ENCODE peak calls at places on chromosomes 13 and 19, in eight cellular contexts. W is activated naive CD8-positive, alpha-beta T cell treated with anti-CD3 and anti-CD28 coated beads, Interleukin-2, amount 50 U/mL, for 24 hours; T is AG08395; X is AG04450; D is iris pigment epithelial cell; B is fibroblast of pulmonary artery; E is T-helper 17 cell; O is occipital lobe. J is an unnamed sample.

GRCh38 chr19:5818594-5818993 is 13.7 kb downstream of the NRTN start:
- DNase-seq in W (no peak), T (no peak), X (no peak), D (no peak), B (no peak), E (no peak), O (no peak), J (no peak)

GRCh38 chr13:100130930-100131511 is 42.1 kb downstream of the PCCA start:
- DNase-seq in W (no peak), T (no peak), X (no peak), D (no peak), B (peak), E (no peak), O (no peak), J (no peak)

GRCh38 chr19:13633109-13633508 is 126.8 kb upstream of the CACNA1A start:
- DNase-seq in W (no peak), T (no peak), X (peak), D (peak), B (no peak), E (no peak), O (no peak), J (peak)

GRCh38 chr19:15787611-15788155 is at the start of gene OR10H5:
- DNase-seq in W (no peak), T (no peak), X (no peak), D (no peak), B (no peak), E (no peak), O (no peak), J (no peak)

GRCh38 chr19:33719366-33720154 is 77.1 kb upstream of the KCTD15 start:
- DNase-seq in W (no peak), T (no peak), X (no peak), D (no peak), B (no peak), E (no peak), O (no peak), J (no peak)

GRCh38 chr13:30798776-30799625 is 63.7 kb downstream of the ALOX5AP start:
- DNase-seq in W (no peak), T (no peak), X (no peak), D (peak), B (no peak), E (no peak), O (no peak), J (no peak)

GRCh38 chr13:97284558-97284957 is 62.4 kb downstream of the MBNL2 start:
- DNase-seq in W (no peak), T (peak), X (no peak), D (peak), B (peak), E (no peak), O (no peak), J (peak)

GRCh38 chr13:92900455-92900854 is 326.2 kb upstream of the GPC6 start:
- DNase-seq in W (no peak), T (no peak), X (no peak), D (no peak), B (no peak), E (no peak), O (no peak), J (no peak)

GRCh38 chr13:75442736-75443234 is 39.2 kb downstream of the TBC1D4 start:
- DNase-seq in W (no peak), T (no peak), X (no peak), D (no peak), B (peak), E (no peak), O (no peak), J (no peak)

GRCh38 chr13:40505196-40505595 is 161.2 kb downstream of the FOXO1 start:
- DNase-seq in W (no peak), T (no peak), X (no peak), D (peak), B (no peak), E (no peak), O (no peak), J (no peak)

GRCh38 chr19:11018179-11018578 is 57.3 kb downstream of the SMARCA4 start:
- DNase-seq in W (no peak), T (no peak), X (no peak), D (no peak), B (no peak), E (no peak), O (no peak), J (no peak)

GRCh38 chr13:28475916-28476725 is 18.8 kb downstream of the FLT1 start:
- DNase-seq in W (no peak), T (peak), X (peak), D (peak), B (peak), E (no peak), O (no peak), J (peak)

GRCh38 chr13:24161010-24161775 is 673 bp downstream of the SPATA13 start:
- DNase-seq in W (peak), T (peak), X (no peak), D (no peak), B (no peak), E (peak), O (no peak), J (peak)

GRCh38 chr19:21483589-21484170 is 21.7 kb upstream of the ZNF429 start:
- DNase-seq in W (peak), T (no peak), X (no peak), D (peak), B (peak), E (peak), O (no peak), J (peak)

GRCh38 chr19:38490861-38491260 is 57.4 kb downstream of the RYR1 start:
- DNase-seq in W (no peak), T (no peak), X (no peak), D (no peak), B (no peak), E (no peak), O (no peak), J (no peak)

GRCh38 chr13:99414048-99414995 is 87.0 kb upstream of the TM9SF2 start:
- DNase-seq in W (no peak), T (no peak), X (no peak), D (no peak), B (no peak), E (no peak), O (no peak), J (no peak)

GRCh38 chr19:14023404-14024235 is 4.3 kb upstream of the RLN3 start:
- DNase-seq in W (peak), T (peak), X (no peak), D (peak), B (peak), E (no peak), O (no peak), J (peak)

GRCh38 chr19:34017024-34017423 is 155.3 kb upstream of the LSM14A start:
- DNase-seq in W (no peak), T (no peak), X (no peak), D (no peak), B (no peak), E (no peak), O (no peak), J (no peak)

GRCh38 chr13:23979361-23980159 is 82.3 kb upstream of the C1QTNF9B start:
- DNase-seq in W (peak), T (peak), X (peak), D (peak), B (peak), E (peak), O (peak), J (peak)

GRCh38 chr13:69374036-69374435 is 733.6 kb upstream of the ATXN8OS start:
- DNase-seq in W (no peak), T (no peak), X (no peak), D (no peak), B (no peak), E (no peak), O (no peak), J (no peak)

GRCh38 chr13:73073050-73073449 is 14.2 kb downstream of the KLF5 start:
- DNase-seq in W (no peak), T (no peak), X (no peak), D (no peak), B (peak), E (no peak), O (no peak), J (no peak)

J was measured in adipocyte.